ENCODE peak calls at places on chromosomes 13 and 19, in five cellular contexts. One of them, this sample, is unnamed.
A peak's percentile ranks its signal among the peaks of the same experiment; 100 is the strongest.

GRCh38 chr19:44912854-44913253 is 1.6 kb upstream of the APOC1 start:
- DNase-seq in astrocyte of the cerebellum: no peak
- DNase-seq in ascending aorta: no peak
- DNase-seq in lower lobe of right lung: peak; percentile 76
- DNase-seq in ACHN: no peak
- DNase-seq in this sample: no peak

GRCh38 chr19:18669524-18669817 is 14.0 kb upstream of the CRTC1 start:
- DNase-seq in astrocyte of the cerebellum: peak; percentile 23
- DNase-seq in ascending aorta: no peak
- DNase-seq in lower lobe of right lung: no peak
- DNase-seq in ACHN: no peak
- DNase-seq in this sample: no peak

GRCh38 chr13:68810660-68811059 is 1297.0 kb upstream of the ATXN8OS start:
- DNase-seq in astrocyte of the cerebellum: no peak
- DNase-seq in ascending aorta: no peak
- DNase-seq in lower lobe of right lung: no peak
- DNase-seq in ACHN: peak; percentile 6
- DNase-seq in this sample: no peak

GRCh38 chr13:41960700-41961697 is at the start of gene VWA8:
- DNase-seq in astrocyte of the cerebellum: peak; percentile 26
- DNase-seq in ascending aorta: peak; percentile 87
- DNase-seq in lower lobe of right lung: peak; percentile 90
- DNase-seq in ACHN: peak; percentile 66
- DNase-seq in this sample: no peak

GRCh38 chr13:50276550-50276949 is 261.3 kb downstream of the KCNRG start:
- DNase-seq in astrocyte of the cerebellum: no peak
- DNase-seq in ascending aorta: no peak
- DNase-seq in lower lobe of right lung: no peak
- DNase-seq in ACHN: no peak
- DNase-seq in this sample: no peak

GRCh38 chr13:107867701-107868661 is 347.4 kb downstream of the LIG4 start:
- DNase-seq in astrocyte of the cerebellum: no peak
- DNase-seq in ascending aorta: no peak
- DNase-seq in lower lobe of right lung: no peak
- DNase-seq in ACHN: peak; percentile 67
- DNase-seq in this sample: no peak

GRCh38 chr19:12789098-12789903 is 2.0 kb upstream of the JUNB start:
- DNase-seq in astrocyte of the cerebellum: no peak
- DNase-seq in ascending aorta: no peak
- DNase-seq in lower lobe of right lung: no peak
- DNase-seq in ACHN: no peak
- DNase-seq in this sample: no peak

GRCh38 chr19:11457115-11457514 is 21.7 kb downstream of the PRKCSH start:
- DNase-seq in astrocyte of the cerebellum: no peak
- DNase-seq in ascending aorta: no peak
- DNase-seq in lower lobe of right lung: no peak
- DNase-seq in ACHN: no peak
- DNase-seq in this sample: no peak

GRCh38 chr13:39855236-39855635 is 199.8 kb downstream of the COG6 start:
- DNase-seq in astrocyte of the cerebellum: no peak
- DNase-seq in ascending aorta: no peak
- DNase-seq in lower lobe of right lung: no peak
- DNase-seq in ACHN: no peak
- DNase-seq in this sample: no peak

GRCh38 chr13:102555914-102556553 is 40.8 kb upstream of the TPP2 start:
- DNase-seq in astrocyte of the cerebellum: peak; percentile 15
- DNase-seq in ascending aorta: no peak
- DNase-seq in lower lobe of right lung: no peak
- DNase-seq in ACHN: peak; percentile 48
- DNase-seq in this sample: no peak

GRCh38 chr19:38469151-38469550 is 35.7 kb downstream of the RYR1 start:
- DNase-seq in astrocyte of the cerebellum: no peak
- DNase-seq in ascending aorta: no peak
- DNase-seq in lower lobe of right lung: no peak
- DNase-seq in ACHN: no peak
- DNase-seq in this sample: no peak

GRCh38 chr13:51594432-51594831 is 10.2 kb downstream of the WDFY2 start:
- DNase-seq in astrocyte of the cerebellum: no peak
- DNase-seq in ascending aorta: no peak
- DNase-seq in lower lobe of right lung: no peak
- DNase-seq in ACHN: no peak
- DNase-seq in this sample: no peak

GRCh38 chr19:17095141-17095919 is 19.8 kb downstream of the MYO9B start:
- DNase-seq in astrocyte of the cerebellum: no peak
- DNase-seq in ascending aorta: peak; percentile 96
- DNase-seq in lower lobe of right lung: no peak
- DNase-seq in ACHN: no peak
- DNase-seq in this sample: no peak

GRCh38 chr13:98225036-98225940 is 48.2 kb upstream of the RNF113B start:
- DNase-seq in astrocyte of the cerebellum: no peak
- DNase-seq in ascending aorta: no peak
- DNase-seq in lower lobe of right lung: no peak
- DNase-seq in ACHN: no peak
- DNase-seq in this sample: no peak

GRCh38 chr13:35891973-35892441 is 239.2 kb downstream of the DCLK1 start:
- DNase-seq in astrocyte of the cerebellum: no peak
- DNase-seq in ascending aorta: no peak
- DNase-seq in lower lobe of right lung: no peak
- DNase-seq in ACHN: peak; percentile 2
- DNase-seq in this sample: no peak

GRCh38 chr13:33316890-33317289 is 31.3 kb upstream of the STARD13 start:
- DNase-seq in astrocyte of the cerebellum: no peak
- DNase-seq in ascending aorta: no peak
- DNase-seq in lower lobe of right lung: no peak
- DNase-seq in ACHN: no peak
- DNase-seq in this sample: no peak

GRCh38 chr13:98083936-98084335 is 59.0 kb upstream of the FARP1 start:
- DNase-seq in astrocyte of the cerebellum: no peak
- DNase-seq in ascending aorta: no peak
- DNase-seq in lower lobe of right lung: no peak
- DNase-seq in ACHN: no peak
- DNase-seq in this sample: no peak

GRCh38 chr19:2127758-2128157 is 23.6 kb downstream of the AP3D1 start:
- DNase-seq in astrocyte of the cerebellum: no peak
- DNase-seq in ascending aorta: no peak
- DNase-seq in lower lobe of right lung: no peak
- DNase-seq in ACHN: no peak
- DNase-seq in this sample: no peak

GRCh38 chr19:13044160-13044853 is 49.0 kb downstream of the NFIX start:
- DNase-seq in astrocyte of the cerebellum: peak; percentile 68
- DNase-seq in ascending aorta: peak; percentile 76
- DNase-seq in lower lobe of right lung: no peak
- DNase-seq in ACHN: no peak
- DNase-seq in this sample: no peak

GRCh38 chr19:53813996-53814395 is 10.1 kb downstream of the NLRP12 start:
- DNase-seq in astrocyte of the cerebellum: no peak
- DNase-seq in ascending aorta: no peak
- DNase-seq in lower lobe of right lung: no peak
- DNase-seq in ACHN: no peak
- DNase-seq in this sample: no peak

GRCh38 chr13:99227909-99228688 is 27.4 kb downstream of the UBAC2 start:
- DNase-seq in astrocyte of the cerebellum: no peak
- DNase-seq in ascending aorta: no peak
- DNase-seq in lower lobe of right lung: no peak
- DNase-seq in ACHN: no peak
- DNase-seq in this sample: no peak

GRCh38 chr19:7853760-7854107 is 20.5 kb downstream of the PRR36 start:
- DNase-seq in astrocyte of the cerebellum: no peak
- DNase-seq in ascending aorta: no peak
- DNase-seq in lower lobe of right lung: no peak
- DNase-seq in ACHN: no peak
- DNase-seq in this sample: no peak

GRCh38 chr13:50650936-50651638 is 192.4 kb downstream of the DLEU7 start:
- DNase-seq in astrocyte of the cerebellum: no peak
- DNase-seq in ascending aorta: no peak
- DNase-seq in lower lobe of right lung: no peak
- DNase-seq in ACHN: no peak
- DNase-seq in this sample: no peak

GRCh38 chr19:4473708-4474503 is 1.8 kb downstream of the HDGFL2 start:
- DNase-seq in astrocyte of the cerebellum: no peak
- DNase-seq in ascending aorta: no peak
- DNase-seq in lower lobe of right lung: no peak
- DNase-seq in ACHN: no peak
- DNase-seq in this sample: no peak

GRCh38 chr19:40390084-40390742 is at the start of gene HIPK4:
- DNase-seq in astrocyte of the cerebellum: no peak
- DNase-seq in ascending aorta: no peak
- DNase-seq in lower lobe of right lung: no peak
- DNase-seq in ACHN: no peak
- DNase-seq in this sample: no peak

GRCh38 chr13:113426591-113426986 is 26.7 kb downstream of the ADPRHL1 start:
- DNase-seq in astrocyte of the cerebellum: no peak
- DNase-seq in ascending aorta: no peak
- DNase-seq in lower lobe of right lung: no peak
- DNase-seq in ACHN: no peak
- DNase-seq in this sample: no peak

GRCh38 chr19:13118424-13119193 is 545 bp downstream of the NACC1 start:
- DNase-seq in astrocyte of the cerebellum: no peak
- DNase-seq in ascending aorta: no peak
- DNase-seq in lower lobe of right lung: peak; percentile 81
- DNase-seq in ACHN: peak; percentile 43
- DNase-seq in this sample: no peak

GRCh38 chr19:10748924-10749434 is 31.1 kb downstream of the DNM2 start:
- DNase-seq in astrocyte of the cerebellum: no peak
- DNase-seq in ascending aorta: no peak
- DNase-seq in lower lobe of right lung: peak; percentile 79
- DNase-seq in ACHN: peak; percentile 34
- DNase-seq in this sample: no peak

This sample was measured in vagina.